ENCODE peak calls at places on chromosomes 12 and 14, in six cellular contexts. U is Ammon's horn, W is T-helper 1 cell, N is aorta, B is BJ, P is fibroblast of mammary gland. Q is an unnamed sample.
A peak's percentile ranks its signal among the peaks of the same experiment; 100 is the strongest.

GRCh38 chr14:102781063-102781462 is 3.8 kb downstream of the TRAF3 start:
- DNase-seq in P (no peak), B (no peak), U (no peak), W (no peak), N (no peak), Q (no peak)

GRCh38 chr12:56188116-56188785 is 1.0 kb downstream of the SMARCC2 start:
- DNase-seq in P (no peak), N (no peak), W (no peak), B (no peak), U (no peak), Q (no peak)

GRCh38 chr14:22337938-22338337 is 251.1 kb downstream of the DAD1 start:
- DNase-seq in N (no peak), B (no peak), U (no peak), P (no peak), W (no peak), Q (no peak)

GRCh38 chr12:92992041-92992440 is 62.9 kb upstream of the EEA1 start:
- DNase-seq in U (no peak), N (no peak), W (no peak), B (peak; percentile 22), P (peak; percentile 65), Q (no peak)

GRCh38 chr12:108777156-108777555 is 45.8 kb upstream of the CORO1C start:
- DNase-seq in P (no peak), N (no peak), U (no peak), B (no peak), W (no peak), Q (no peak)

GRCh38 chr12:46964496-46965098 is 114.8 kb upstream of the PCED1B start:
- DNase-seq in B (no peak), N (no peak), U (no peak), P (peak; percentile 29), W (no peak), Q (no peak)

GRCh38 chr14:34078117-34078743 is 127.4 kb upstream of the EGLN3 start:
- DNase-seq in U (peak; percentile 66), B (no peak), N (no peak), W (no peak), P (no peak), Q (no peak)

GRCh38 chr12:46896680-46897079 is 70.9 kb upstream of the SLC38A4 start:
- DNase-seq in B (no peak), N (no peak), P (no peak), U (no peak), W (no peak), Q (no peak)

GRCh38 chr12:99745106-99745505 is 97.6 kb downstream of the GARIN6 start:
- DNase-seq in W (no peak), B (no peak), N (no peak), P (peak; percentile 17), U (no peak), Q (no peak)

GRCh38 chr14:22319526-22320352 is 269.3 kb downstream of the DAD1 start:
- DNase-seq in W (no peak), U (peak; percentile 83), N (no peak), B (no peak), P (peak; percentile 64), Q (no peak)

GRCh38 chr14:76948213-76948947 is 80.1 kb downstream of the IRF2BPL start:
- DNase-seq in U (no peak), W (no peak), B (no peak), N (no peak), P (no peak), Q (no peak)

GRCh38 chr12:58887071-58887470 is 33.2 kb downstream of the LRIG3 start:
- DNase-seq in U (no peak), B (no peak), W (no peak), P (no peak), N (no peak), Q (no peak)

Q was measured in AG04449.